ENCODE peak calls at places on chromosome 15, in eight cellular contexts. F, M, S, A, I, V, E and Y are unnamed samples.

GRCh38 chr15:23694592-23694991 is 7.5 kb upstream of the NDN start:
- DNase-seq in V (no peak), F (no peak), I (no peak), M (no peak), A (no peak), E (no peak), S (no peak), Y (no peak)

GRCh38 chr15:100720406-100720967 is 118.1 kb downstream of the ASB7 start:
- DNase-seq in A (no peak), I (no peak), M (no peak), E (no peak), F (no peak), S (no peak), V (no peak), Y (no peak)

GRCh38 chr15:57496946-57497944 is 94.5 kb upstream of the MYZAP start:
- DNase-seq in F (no peak), I (no peak), M (peak), V (no peak), S (no peak), E (no peak), A (peak), Y (no peak)

GRCh38 chr15:37907136-37907535 is 27.3 kb upstream of the TMCO5A start:
- DNase-seq in I (no peak), A (no peak), F (no peak), M (peak), E (no peak), V (peak), S (no peak), Y (no peak)

GRCh38 chr15:31847961-31848360 is 182.4 kb upstream of the CHRNA7 start:
- DNase-seq in I (no peak), E (no peak), F (no peak), M (no peak), V (no peak), S (no peak), A (no peak), Y (no peak)

GRCh38 chr15:100766225-100767001 is 113.2 kb upstream of the ALDH1A3 start:
- DNase-seq in M (no peak), E (no peak), V (no peak), A (no peak), I (no peak), S (no peak), F (peak), Y (no peak)

GRCh38 chr15:49435201-49435600 is 12.2 kb downstream of the FGF7 start:
- DNase-seq in I (no peak), S (no peak), A (no peak), V (peak), M (no peak), E (no peak), F (no peak), Y (no peak)

GRCh38 chr15:29067949-29068348 is 182.2 kb downstream of the APBA2 start:
- DNase-seq in V (no peak), A (no peak), F (no peak), I (no peak), S (no peak), M (no peak), E (peak), Y (no peak)

GRCh38 chr15:71921191-71921590 is 110.8 kb downstream of the NR2E3 start:
- DNase-seq in A (no peak), M (no peak), I (no peak), V (no peak), F (peak), E (no peak), S (no peak), Y (no peak)

GRCh38 chr15:47819158-47819557 is 101.9 kb downstream of the SEMA6D start:
- DNase-seq in V (no peak), A (no peak), I (no peak), E (no peak), S (no peak), F (no peak), M (no peak), Y (no peak)

GRCh38 chr15:33114484-33114767 is 80.1 kb downstream of the FMN1 start:
- DNase-seq in A (no peak), V (peak), F (peak), S (no peak), E (no peak), I (no peak), M (no peak), Y (no peak)

GRCh38 chr15:80328496-80328895 is 75.7 kb upstream of the ARNT2 start:
- DNase-seq in E (no peak), A (no peak), F (no peak), M (no peak), V (no peak), S (no peak), I (no peak), Y (no peak)

GRCh38 chr15:90571063-90571541 is 41.4 kb downstream of the CRTC3 start:
- DNase-seq in F (no peak), I (no peak), A (no peak), V (no peak), S (no peak), M (no peak), E (no peak), Y (no peak)

GRCh38 chr15:92115834-92116233 is 262.3 kb downstream of the SLCO3A1 start:
- DNase-seq in E (no peak), M (no peak), I (no peak), F (no peak), A (no peak), S (no peak), V (no peak), Y (no peak)

GRCh38 chr15:50247819-50248650 is 17.5 kb downstream of the HDC start:
- DNase-seq in F (no peak), E (no peak), I (peak), V (peak), A (no peak), M (no peak), S (peak), Y (peak)

GRCh38 chr15:51079226-51079625 is 15.5 kb downstream of the TNFAIP8L3 start:
- DNase-seq in I (no peak), F (no peak), E (no peak), A (no peak), S (no peak), M (no peak), V (no peak), Y (no peak)

GRCh38 chr15:71659730-71660067 is 150.7 kb upstream of the NR2E3 start:
- DNase-seq in V (peak), I (no peak), M (no peak), S (no peak), A (no peak), E (no peak), F (no peak), Y (no peak)

GRCh38 chr15:70275461-70276138 is 177.9 kb upstream of the TLE3 start:
- DNase-seq in A (no peak), M (no peak), V (no peak), F (no peak), S (no peak), E (no peak), I (no peak), Y (no peak)

GRCh38 chr15:56356616-56357015 is 8.6 kb upstream of the TEX9 start:
- DNase-seq in I (no peak), F (no peak), S (no peak), V (no peak), A (no peak), M (peak), E (no peak), Y (no peak)